ENCODE peak calls at places on chromosomes 7 and 10, in eight cellular contexts. X is HEK293T, U is NCI-H1092 treated with DMSO at 0.1 percent for 48 hours, K is T-helper 9 cell, S is heart right ventricle, B is esophagus muscularis mucosa, H is skeletal muscle cell, O is globus pallidus. Z is an unnamed sample.

GRCh38 chr10:100089241-100089640 is 7.6 kb upstream of the CPN1 start:
- DNase-seq in X (no peak), U (no peak), K (no peak), S (no peak), B (no peak), H (no peak), O (no peak), Z (no peak)

GRCh38 chr10:98748298-98748697 is 301.6 kb upstream of the HPS1 start:
- DNase-seq in X (peak; percentile 28), U (peak; percentile 1), K (no peak), S (no peak), B (no peak), H (no peak), O (no peak), Z (no peak)

GRCh38 chr7:92953657-92954056 is 117.3 kb upstream of the CDK6 start:
- DNase-seq in X (peak; percentile 12), U (no peak), K (no peak), S (no peak), B (no peak), H (no peak), O (no peak), Z (no peak)

GRCh38 chr10:116974442-116975005 is 30.5 kb downstream of the SHTN1 start:
- DNase-seq in X (no peak), U (no peak), K (no peak), S (no peak), B (no peak), H (peak; percentile 58), O (peak; percentile 77), Z (no peak)

GRCh38 chr7:31791881-31792280 is 104.9 kb downstream of the PPP1R17 start:
- DNase-seq in X (no peak), U (no peak), K (no peak), S (no peak), B (no peak), H (peak; percentile 74), O (no peak), Z (no peak)

GRCh38 chr10:59362184-59362966 is at the start of gene FAM13C:
- DNase-seq in X (peak; percentile 67), U (peak; percentile 72), K (no peak), S (peak; percentile 64), B (peak; percentile 93), H (no peak), O (peak; percentile 82), Z (no peak)

GRCh38 chr7:41367967-41368882 is 334.7 kb downstream of the INHBA start:
- DNase-seq in X (no peak), U (no peak), K (no peak), S (peak; percentile 23), B (no peak), H (no peak), O (no peak), Z (no peak)

GRCh38 chr10:581776-582330 is 107.6 kb downstream of the DIP2C start:
- DNase-seq in X (no peak), U (no peak), K (no peak), S (no peak), B (no peak), H (no peak), O (no peak), Z (no peak)

GRCh38 chr7:104894998-104895850 is 118.8 kb upstream of the KMT2E start:
- DNase-seq in X (no peak), U (no peak), K (no peak), S (no peak), B (no peak), H (no peak), O (peak; percentile 22), Z (no peak)

GRCh38 chr7:22563115-22563514 is 63.1 kb upstream of the STEAP1B start:
- DNase-seq in X (no peak), U (peak; percentile 46), K (no peak), S (peak; percentile 44), B (peak; percentile 87), H (no peak), O (peak; percentile 12), Z (no peak)

GRCh38 chr7:1087462-1087809 is 477 bp upstream of the GPER1 start:
- DNase-seq in X (no peak), U (no peak), K (no peak), S (no peak), B (no peak), H (no peak), O (no peak), Z (no peak)

GRCh38 chr10:129319934-129320333 is 147.1 kb upstream of the MGMT start:
- DNase-seq in X (no peak), U (no peak), K (no peak), S (no peak), B (no peak), H (no peak), O (no peak), Z (no peak)

GRCh38 chr10:114874827-114875541 is 53.4 kb downstream of the FHIP2A start:
- DNase-seq in X (peak; percentile 72), U (no peak), K (no peak), S (no peak), B (no peak), H (no peak), O (peak; percentile 39), Z (no peak)

GRCh38 chr10:69345402-69345801 is 67.1 kb downstream of the HK1 start:
- DNase-seq in X (no peak), U (peak; percentile 67), K (no peak), S (peak; percentile 51), B (no peak), H (no peak), O (no peak), Z (no peak)

GRCh38 chr7:129351320-129351719 is 82.9 kb upstream of the STRIP2 start:
- DNase-seq in X (no peak), U (no peak), K (no peak), S (no peak), B (no peak), H (no peak), O (no peak), Z (no peak)

GRCh38 chr7:99468336-99468918 is 2.5 kb upstream of the ATP5MF start:
- DNase-seq in X (no peak), U (no peak), K (no peak), S (no peak), B (no peak), H (no peak), O (no peak), Z (no peak)

GRCh38 chr7:1712907-1713501 is 42.9 kb downstream of the ELFN1 start:
- DNase-seq in X (no peak), U (no peak), K (no peak), S (no peak), B (no peak), H (no peak), O (no peak), Z (no peak)

GRCh38 chr10:128263891-128264688 is 137.9 kb upstream of the MKI67 start:
- DNase-seq in X (peak; percentile 68), U (peak; percentile 43), K (peak; percentile 23), S (peak; percentile 61), B (no peak), H (no peak), O (peak; percentile 45), Z (no peak)

Z was measured in central memory CD8-positive, alpha-beta T cell.